ENCODE peak calls at places on chromosome 20, in five cellular contexts. Q is Ammon's horn; K is stimulated activated naive CD4-positive, alpha-beta T cell; F is T follicular helper cell; M is mucosa of descending colon. C is an unnamed sample.

GRCh38 chr20:5267092-5267491 is 49.7 kb downstream of the PROKR2 start:
- DNase-seq in Q (no peak), K (no peak), F (no peak), M (no peak), C (no peak)

GRCh38 chr20:16709017-16709416 is 20.8 kb upstream of the SNRPB2 start:
- DNase-seq in Q (no peak), K (no peak), F (no peak), M (no peak), C (no peak)

GRCh38 chr20:63553933-63554290 is at the start of gene FNDC11:
- DNase-seq in Q (no peak), K (peak), F (peak), M (no peak), C (peak)

GRCh38 chr20:24785141-24785924 is 163.7 kb upstream of the CST7 start:
- DNase-seq in Q (no peak), K (no peak), F (no peak), M (no peak), C (no peak)

GRCh38 chr20:43293068-43293786 is 103.5 kb upstream of the PTPRT start:
- DNase-seq in Q (no peak), K (no peak), F (no peak), M (no peak), C (no peak)

GRCh38 chr20:44738779-44739477 is 6.7 kb upstream of the KCNK15 start:
- DNase-seq in Q (peak), K (peak), F (peak), M (no peak), C (peak)

GRCh38 chr20:49303211-49303610 is 25.4 kb upstream of the ZNFX1 start:
- DNase-seq in Q (no peak), K (no peak), F (no peak), M (no peak), C (no peak)

GRCh38 chr20:61092199-61092598 is 159.9 kb upstream of the CDH4 start:
- DNase-seq in Q (no peak), K (no peak), F (no peak), M (no peak), C (no peak)

GRCh38 chr20:10432079-10432478 is 1.9 kb downstream of the MKKS start:
- DNase-seq in Q (no peak), K (no peak), F (no peak), M (no peak), C (no peak)

GRCh38 chr20:39619386-39619785 is 657.2 kb downstream of the DHX35 start:
- DNase-seq in Q (peak), K (no peak), F (no peak), M (no peak), C (no peak)

GRCh38 chr20:57680934-57681914 is 28.6 kb downstream of the PMEPA1 start:
- DNase-seq in Q (no peak), K (peak), F (peak), M (no peak), C (no peak)

GRCh38 chr20:22402550-22402949 is 181.8 kb downstream of the FOXA2 start:
- DNase-seq in Q (no peak), K (no peak), F (no peak), M (no peak), C (no peak)

GRCh38 chr20:60137657-60138245 is 179.5 kb downstream of the CDH26 start:
- DNase-seq in Q (peak), K (no peak), F (no peak), M (no peak), C (no peak)

GRCh38 chr20:51129201-51129671 is 106.3 kb upstream of the KCNG1 start:
- DNase-seq in Q (no peak), K (no peak), F (no peak), M (peak), C (no peak)

GRCh38 chr20:59807909-59808728 is 125.3 kb downstream of the SYCP2 start:
- DNase-seq in Q (no peak), K (no peak), F (no peak), M (no peak), C (no peak)

GRCh38 chr20:43906505-43907034 is 8.1 kb upstream of the TOX2 start:
- DNase-seq in Q (no peak), K (no peak), F (no peak), M (no peak), C (no peak)

GRCh38 chr20:43448748-43449535 is 8.8 kb upstream of the SRSF6 start:
- DNase-seq in Q (peak), K (peak), F (peak), M (no peak), C (peak)

GRCh38 chr20:25626779-25627178 is 3.0 kb upstream of the NANP start:
- DNase-seq in Q (no peak), K (no peak), F (no peak), M (no peak), C (no peak)

GRCh38 chr20:40536866-40537265 is 152.2 kb downstream of the MAFB start:
- DNase-seq in Q (no peak), K (no peak), F (no peak), M (no peak), C (no peak)

GRCh38 chr20:32727663-32728062 is 15.6 kb downstream of the COMMD7 start:
- DNase-seq in Q (peak), K (no peak), F (no peak), M (no peak), C (no peak)

GRCh38 chr20:46699651-46700359 is 9.6 kb upstream of the SLC2A10 start:
- DNase-seq in Q (no peak), K (no peak), F (no peak), M (no peak), C (no peak)

GRCh38 chr20:62138912-62139311 is 4.3 kb downstream of the PSMA7 start:
- DNase-seq in Q (no peak), K (no peak), F (no peak), M (no peak), C (no peak)

GRCh38 chr20:43389231-43389630 is 68.5 kb upstream of the SRSF6 start:
- DNase-seq in Q (no peak), K (no peak), F (no peak), M (no peak), C (no peak)

GRCh38 chr20:38724603-38725457 is 544 bp downstream of the SLC32A1 start:
- DNase-seq in Q (no peak), K (no peak), F (no peak), M (peak), C (no peak)

GRCh38 chr20:60310551-60310950 is 352.3 kb downstream of the CDH26 start:
- DNase-seq in Q (no peak), K (no peak), F (no peak), M (no peak), C (no peak)

GRCh38 chr20:34675993-34676641 is 775 bp downstream of the PIGU start:
- DNase-seq in Q (no peak), K (no peak), F (no peak), M (no peak), C (no peak)

GRCh38 chr20:25308083-25308491 is 60.2 kb downstream of the PYGB start:
- DNase-seq in Q (no peak), K (no peak), F (no peak), M (peak), C (no peak)

GRCh38 chr20:46027245-46027853 is 1.7 kb upstream of the SLC12A5 start:
- DNase-seq in Q (no peak), K (peak), F (no peak), M (no peak), C (peak)

GRCh38 chr20:18613553-18613952 is 25.7 kb downstream of the DTD1 start:
- DNase-seq in Q (no peak), K (no peak), F (no peak), M (no peak), C (no peak)

GRCh38 chr20:31869942-31870702 is at the start of the genes DUSP15 and TTLL9:
- DNase-seq in Q (peak), K (no peak), F (no peak), M (no peak), C (no peak)

GRCh38 chr20:23541330-23541729 is 27.0 kb downstream of the CST9L start:
- DNase-seq in Q (no peak), K (no peak), F (no peak), M (no peak), C (no peak)

GRCh38 chr20:41078329-41078728 is 49.7 kb downstream of the TOP1 start:
- DNase-seq in Q (no peak), K (no peak), F (no peak), M (no peak), C (no peak)

GRCh38 chr20:43442310-43442880 is 15.3 kb upstream of the SRSF6 start:
- DNase-seq in Q (no peak), K (no peak), F (no peak), M (no peak), C (no peak)

GRCh38 chr20:9147553-9148024 is 78.7 kb downstream of the PLCB4 start:
- DNase-seq in Q (no peak), K (no peak), F (no peak), M (no peak), C (no peak)

C was measured in effector CD4-positive, alpha-beta T cell.